ENCODE peak calls at places on chromosomes 5 and 9, in eight cellular contexts. One of them, this sample, is unnamed.

GRCh38 chr9:14275331-14275730 is 38.6 kb downstream of the NFIB start:
- DNase-seq in heart left ventricle: no peak
- DNase-seq in heart right ventricle: no peak
- DNase-seq in OCI-LY7: no peak
- DNase-seq in astrocyte of the spinal cord: no peak
- DNase-seq in skeletal muscle cell: no peak
- DNase-seq in cardiac fibroblast: peak
- DNase-seq in right cardiac atrium: no peak
- DNase-seq in this sample: no peak

GRCh38 chr9:31908891-31909480 is 475.5 kb upstream of the ACO1 start:
- DNase-seq in OCI-LY7: no peak
- DNase-seq in skeletal muscle cell: no peak
- DNase-seq in astrocyte of the spinal cord: no peak
- DNase-seq in heart right ventricle: no peak
- DNase-seq in right cardiac atrium: no peak
- DNase-seq in cardiac fibroblast: no peak
- DNase-seq in heart left ventricle: no peak
- DNase-seq in this sample: no peak

GRCh38 chr9:111301195-111301594 is 28.8 kb downstream of the OR2K2 start:
- DNase-seq in right cardiac atrium: no peak
- DNase-seq in heart right ventricle: no peak
- DNase-seq in skeletal muscle cell: peak
- DNase-seq in cardiac fibroblast: peak
- DNase-seq in astrocyte of the spinal cord: peak
- DNase-seq in OCI-LY7: no peak
- DNase-seq in heart left ventricle: no peak
- DNase-seq in this sample: peak

GRCh38 chr9:91306261-91306660 is 55.5 kb downstream of the AUH start:
- DNase-seq in heart left ventricle: no peak
- DNase-seq in skeletal muscle cell: no peak
- DNase-seq in cardiac fibroblast: no peak
- DNase-seq in heart right ventricle: no peak
- DNase-seq in right cardiac atrium: no peak
- DNase-seq in OCI-LY7: no peak
- DNase-seq in astrocyte of the spinal cord: no peak
- DNase-seq in this sample: no peak

GRCh38 chr9:91162784-91163440 is 198.8 kb downstream of the AUH start:
- DNase-seq in right cardiac atrium: no peak
- DNase-seq in heart left ventricle: peak
- DNase-seq in heart right ventricle: no peak
- DNase-seq in cardiac fibroblast: no peak
- DNase-seq in skeletal muscle cell: no peak
- DNase-seq in astrocyte of the spinal cord: no peak
- DNase-seq in OCI-LY7: peak
- DNase-seq in this sample: no peak

GRCh38 chr9:27413507-27414214 is 110.4 kb upstream of the IFNK start:
- DNase-seq in cardiac fibroblast: no peak
- DNase-seq in heart left ventricle: no peak
- DNase-seq in OCI-LY7: no peak
- DNase-seq in heart right ventricle: no peak
- DNase-seq in astrocyte of the spinal cord: no peak
- DNase-seq in right cardiac atrium: no peak
- DNase-seq in skeletal muscle cell: no peak
- DNase-seq in this sample: no peak

GRCh38 chr5:42840842-42841574 is 29.3 kb upstream of the SELENOP start:
- DNase-seq in skeletal muscle cell: no peak
- DNase-seq in astrocyte of the spinal cord: no peak
- DNase-seq in right cardiac atrium: no peak
- DNase-seq in cardiac fibroblast: no peak
- DNase-seq in heart right ventricle: no peak
- DNase-seq in heart left ventricle: no peak
- DNase-seq in OCI-LY7: no peak
- DNase-seq in this sample: no peak

GRCh38 chr5:821504-821903 is 29.3 kb downstream of the ZDHHC11 start:
- DNase-seq in OCI-LY7: no peak
- DNase-seq in skeletal muscle cell: no peak
- DNase-seq in heart right ventricle: no peak
- DNase-seq in right cardiac atrium: no peak
- DNase-seq in cardiac fibroblast: no peak
- DNase-seq in heart left ventricle: no peak
- DNase-seq in astrocyte of the spinal cord: no peak
- DNase-seq in this sample: no peak

GRCh38 chr9:8489845-8490244 is 690.3 kb upstream of the DMAC1 start:
- DNase-seq in heart left ventricle: no peak
- DNase-seq in OCI-LY7: no peak
- DNase-seq in cardiac fibroblast: no peak
- DNase-seq in astrocyte of the spinal cord: no peak
- DNase-seq in heart right ventricle: no peak
- DNase-seq in right cardiac atrium: no peak
- DNase-seq in skeletal muscle cell: no peak
- DNase-seq in this sample: peak

GRCh38 chr5:168254013-168254693 is 37.3 kb upstream of the WWC1 start:
- DNase-seq in heart right ventricle: no peak
- DNase-seq in OCI-LY7: no peak
- DNase-seq in heart left ventricle: no peak
- DNase-seq in skeletal muscle cell: no peak
- DNase-seq in right cardiac atrium: no peak
- DNase-seq in astrocyte of the spinal cord: no peak
- DNase-seq in cardiac fibroblast: no peak
- DNase-seq in this sample: no peak

GRCh38 chr5:95471922-95472321 is 80.8 kb downstream of the FAM81B start:
- DNase-seq in heart left ventricle: no peak
- DNase-seq in heart right ventricle: no peak
- DNase-seq in skeletal muscle cell: peak
- DNase-seq in right cardiac atrium: no peak
- DNase-seq in astrocyte of the spinal cord: peak
- DNase-seq in cardiac fibroblast: peak
- DNase-seq in OCI-LY7: no peak
- DNase-seq in this sample: peak

GRCh38 chr5:89857790-89858189 is 551.8 kb downstream of the CETN3 start:
- DNase-seq in heart left ventricle: no peak
- DNase-seq in skeletal muscle cell: no peak
- DNase-seq in right cardiac atrium: no peak
- DNase-seq in OCI-LY7: no peak
- DNase-seq in astrocyte of the spinal cord: no peak
- DNase-seq in cardiac fibroblast: no peak
- DNase-seq in heart right ventricle: no peak
- DNase-seq in this sample: no peak

GRCh38 chr9:31587176-31587575 is 797.3 kb upstream of the ACO1 start:
- DNase-seq in right cardiac atrium: no peak
- DNase-seq in astrocyte of the spinal cord: no peak
- DNase-seq in cardiac fibroblast: no peak
- DNase-seq in heart left ventricle: no peak
- DNase-seq in skeletal muscle cell: no peak
- DNase-seq in OCI-LY7: no peak
- DNase-seq in heart right ventricle: no peak
- DNase-seq in this sample: no peak

DNA sequence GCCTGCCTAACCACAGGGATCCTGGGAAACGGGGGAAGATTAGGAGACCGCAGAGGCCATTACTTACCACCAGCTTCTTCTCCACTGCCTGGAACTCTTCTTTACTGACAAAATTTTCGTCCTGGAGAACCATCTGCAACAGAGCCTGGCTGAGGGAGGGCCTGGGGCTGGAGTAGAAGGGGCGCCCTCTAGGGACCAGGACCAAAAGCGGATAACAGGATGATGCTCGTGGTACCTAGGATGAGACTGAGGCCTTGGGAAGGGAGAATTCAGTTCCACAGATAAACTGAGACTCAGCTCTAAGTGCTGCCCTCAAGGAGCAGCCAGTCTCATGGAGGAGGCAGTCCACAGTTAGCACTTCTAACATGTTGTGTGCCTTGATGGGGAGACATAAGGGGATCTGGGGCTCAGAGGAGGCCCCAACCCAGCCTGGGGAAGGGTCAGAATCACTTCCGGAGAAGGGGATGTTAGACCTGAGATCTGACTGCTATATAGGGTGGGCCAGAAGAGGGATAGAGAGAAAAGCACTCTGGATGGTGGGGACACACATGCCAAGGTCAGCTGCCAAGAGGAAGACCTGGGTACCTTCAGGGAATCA is 1.2 kb downstream of the SPATA24 start:
- DNase-seq in right cardiac atrium: no peak
- DNase-seq in heart left ventricle: no peak
- DNase-seq in astrocyte of the spinal cord: no peak
- DNase-seq in heart right ventricle: no peak
- DNase-seq in skeletal muscle cell: no peak
- DNase-seq in OCI-LY7: peak
- DNase-seq in cardiac fibroblast: peak
- DNase-seq in this sample: no peak
- H3K4me3 ChIP-seq in right cardiac atrium: no peak
- H3K4me3 ChIP-seq in heart left ventricle: no peak
- H3K4me3 ChIP-seq in astrocyte of the spinal cord: no peak
- H3K4me3 ChIP-seq in heart right ventricle: no peak
- H3K4me3 ChIP-seq in skeletal muscle cell: no peak
- H3K4me3 ChIP-seq in OCI-LY7: peak
- H3K4me3 ChIP-seq in cardiac fibroblast: no peak
- H3K4me3 ChIP-seq in this sample: no peak

GRCh38 chr5:91820874-91821273 is 437.8 kb upstream of the ARRDC3 start:
- DNase-seq in astrocyte of the spinal cord: no peak
- DNase-seq in heart left ventricle: no peak
- DNase-seq in cardiac fibroblast: no peak
- DNase-seq in OCI-LY7: no peak
- DNase-seq in skeletal muscle cell: no peak
- DNase-seq in heart right ventricle: no peak
- DNase-seq in right cardiac atrium: no peak
- DNase-seq in this sample: no peak

GRCh38 chr5:91816674-91817073 is 433.6 kb upstream of the ARRDC3 start:
- DNase-seq in cardiac fibroblast: no peak
- DNase-seq in OCI-LY7: no peak
- DNase-seq in heart right ventricle: no peak
- DNase-seq in skeletal muscle cell: no peak
- DNase-seq in right cardiac atrium: no peak
- DNase-seq in astrocyte of the spinal cord: no peak
- DNase-seq in heart left ventricle: no peak
- DNase-seq in this sample: no peak
- H3K4me3 ChIP-seq in cardiac fibroblast: no peak
- H3K4me3 ChIP-seq in OCI-LY7: no peak
- H3K4me3 ChIP-seq in heart right ventricle: no peak
- H3K4me3 ChIP-seq in skeletal muscle cell: no peak
- H3K4me3 ChIP-seq in right cardiac atrium: no peak
- H3K4me3 ChIP-seq in astrocyte of the spinal cord: no peak
- H3K4me3 ChIP-seq in heart left ventricle: no peak
- H3K4me3 ChIP-seq in this sample: no peak

GRCh38 chr9:130844028-130844427 is 9.0 kb downstream of the ABL1 start:
- DNase-seq in skeletal muscle cell: no peak
- DNase-seq in heart right ventricle: no peak
- DNase-seq in heart left ventricle: no peak
- DNase-seq in right cardiac atrium: peak
- DNase-seq in OCI-LY7: no peak
- DNase-seq in cardiac fibroblast: no peak
- DNase-seq in astrocyte of the spinal cord: no peak
- DNase-seq in this sample: no peak

GRCh38 chr9:130846487-130847305 is 11.6 kb downstream of the ABL1 start:
- DNase-seq in right cardiac atrium: peak
- DNase-seq in astrocyte of the spinal cord: peak
- DNase-seq in OCI-LY7: no peak
- DNase-seq in cardiac fibroblast: peak
- DNase-seq in heart right ventricle: peak
- DNase-seq in skeletal muscle cell: no peak
- DNase-seq in heart left ventricle: peak
- DNase-seq in this sample: peak

GRCh38 chr9:130845254-130845653 is 10.2 kb downstream of the ABL1 start:
- DNase-seq in OCI-LY7: no peak
- DNase-seq in cardiac fibroblast: peak
- DNase-seq in skeletal muscle cell: no peak
- DNase-seq in heart left ventricle: no peak
- DNase-seq in heart right ventricle: no peak
- DNase-seq in right cardiac atrium: peak
- DNase-seq in astrocyte of the spinal cord: no peak
- DNase-seq in this sample: no peak

GRCh38 chr9:130847306-130848217 is 12.5 kb downstream of the ABL1 start:
- DNase-seq in skeletal muscle cell: peak
- DNase-seq in astrocyte of the spinal cord: peak
- DNase-seq in heart right ventricle: peak
- DNase-seq in right cardiac atrium: peak
- DNase-seq in cardiac fibroblast: peak
- DNase-seq in OCI-LY7: no peak
- DNase-seq in heart left ventricle: peak
- DNase-seq in this sample: peak

DNA sequence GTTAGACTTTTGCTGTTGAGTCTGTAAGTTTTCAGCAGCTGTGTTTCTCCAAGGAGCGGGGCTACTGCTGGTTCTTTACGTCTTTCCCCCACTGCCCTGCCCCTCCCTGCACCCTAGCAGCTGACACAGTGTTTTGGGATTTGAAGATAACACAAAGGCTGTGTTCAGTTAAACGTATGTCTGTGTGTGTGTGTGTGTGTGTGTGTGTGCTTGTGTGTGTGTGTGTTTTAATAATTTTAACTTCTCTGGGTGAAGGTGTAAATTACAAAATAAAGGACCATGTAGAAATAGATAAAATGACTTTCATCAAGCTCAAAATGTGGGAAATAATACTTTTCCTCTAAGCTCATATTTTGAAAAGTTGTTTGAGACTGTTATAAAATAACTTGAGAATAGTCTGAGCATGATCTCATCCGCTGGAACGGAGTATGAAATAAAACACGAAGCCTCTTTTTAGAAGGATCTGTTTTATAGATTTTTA is 10.9 kb downstream of the ABL1 start:
- DNase-seq in heart right ventricle: no peak
- DNase-seq in right cardiac atrium: no peak
- DNase-seq in heart left ventricle: no peak
- DNase-seq in skeletal muscle cell: peak
- DNase-seq in OCI-LY7: no peak
- DNase-seq in cardiac fibroblast: peak
- DNase-seq in astrocyte of the spinal cord: peak
- DNase-seq in this sample: peak
- H3K4me3 ChIP-seq in heart right ventricle: peak
- H3K4me3 ChIP-seq in right cardiac atrium: no peak
- H3K4me3 ChIP-seq in heart left ventricle: no peak
- H3K4me3 ChIP-seq in skeletal muscle cell: peak
- H3K4me3 ChIP-seq in OCI-LY7: no peak
- H3K4me3 ChIP-seq in cardiac fibroblast: peak
- H3K4me3 ChIP-seq in astrocyte of the spinal cord: no peak
- H3K4me3 ChIP-seq in this sample: peak

GRCh38 chr5:139306628-139307379 is 13.3 kb downstream of the MATR3 start:
- DNase-seq in heart left ventricle: no peak
- DNase-seq in astrocyte of the spinal cord: no peak
- DNase-seq in cardiac fibroblast: no peak
- DNase-seq in skeletal muscle cell: no peak
- DNase-seq in OCI-LY7: no peak
- DNase-seq in heart right ventricle: no peak
- DNase-seq in right cardiac atrium: no peak
- DNase-seq in this sample: no peak
- H3K4me3 ChIP-seq in heart left ventricle: no peak
- H3K4me3 ChIP-seq in astrocyte of the spinal cord: no peak
- H3K4me3 ChIP-seq in cardiac fibroblast: no peak
- H3K4me3 ChIP-seq in skeletal muscle cell: no peak
- H3K4me3 ChIP-seq in OCI-LY7: no peak
- H3K4me3 ChIP-seq in heart right ventricle: no peak
- H3K4me3 ChIP-seq in right cardiac atrium: no peak
- H3K4me3 ChIP-seq in this sample: no peak